ENCODE peak calls at places on chromosome 16, in eight cellular contexts. Y is IMR-90, J is HCT116, U is colonic mucosa, O is mammary epithelial cell, V is NT2/D1, N is fibroblast of lung, M is SK-N-SH. E is an unnamed sample.

GRCh38 chr16:87619360-87620200 is 17.3 kb downstream of the JPH3 start:
- DNase-seq in Y (no peak), J (no peak), U (no peak), O (no peak), V (no peak), N (no peak), M (peak), E (no peak)

GRCh38 chr16:35753559-35754390 is 2294.4 kb downstream of the TP53TG3F start:
- DNase-seq in Y (no peak), J (no peak), U (no peak), O (no peak), V (no peak), N (no peak), M (no peak), E (no peak)

GRCh38 chr16:405548-406506 is 4.1 kb downstream of the DECR2 start:
- DNase-seq in Y (no peak), J (no peak), U (no peak), O (no peak), V (no peak), N (no peak), M (no peak), E (no peak)

GRCh38 chr16:10178079-10178478 is 4.1 kb downstream of the GRIN2A start:
- DNase-seq in Y (no peak), J (no peak), U (no peak), O (peak), V (no peak), N (peak), M (no peak), E (no peak)

GRCh38 chr16:88599092-88599733 is 29.0 kb downstream of the ZC3H18 start:
- DNase-seq in Y (no peak), J (no peak), U (peak), O (no peak), V (no peak), N (no peak), M (no peak), E (no peak)

GRCh38 chr16:69077251-69077650 is 28.2 kb upstream of the HAS3 start:
- DNase-seq in Y (peak), J (peak), U (no peak), O (peak), V (no peak), N (peak), M (no peak), E (no peak)

GRCh38 chr16:58639836-58640235 is 10.2 kb upstream of the CNOT1 start:
- DNase-seq in Y (no peak), J (no peak), U (no peak), O (no peak), V (no peak), N (no peak), M (no peak), E (no peak)

GRCh38 chr16:89909777-89910716 is 8.6 kb upstream of the MC1R start:
- DNase-seq in Y (peak), J (peak), U (peak), O (peak), V (no peak), N (peak), M (peak), E (peak)

GRCh38 chr16:79079656-79080420 is 520.7 kb downstream of the MAF start:
- DNase-seq in Y (no peak), J (no peak), U (no peak), O (no peak), V (no peak), N (no peak), M (no peak), E (no peak)

GRCh38 chr16:87897563-87898505 is 28.5 kb upstream of the SLC7A5 start:
- DNase-seq in Y (no peak), J (no peak), U (no peak), O (no peak), V (no peak), N (peak), M (no peak), E (no peak)

GRCh38 chr16:82694239-82694874 is 67.6 kb downstream of the CDH13 start:
- DNase-seq in Y (peak), J (no peak), U (no peak), O (peak), V (no peak), N (peak), M (no peak), E (no peak)

GRCh38 chr16:27670071-27670825 is 120.3 kb downstream of the KATNIP start:
- DNase-seq in Y (no peak), J (no peak), U (no peak), O (no peak), V (no peak), N (no peak), M (no peak), E (no peak)

GRCh38 chr16:1651509-1652342 is 26.4 kb upstream of the JPT2 start:
- DNase-seq in Y (peak), J (no peak), U (no peak), O (no peak), V (no peak), N (no peak), M (peak), E (no peak)

GRCh38 chr16:7013990-7014389 is 318.7 kb upstream of the RBFOX1 start:
- DNase-seq in Y (peak), J (no peak), U (no peak), O (no peak), V (no peak), N (no peak), M (no peak), E (peak)

GRCh38 chr16:75110637-75111513 is 5.7 kb downstream of the LDHD start:
- DNase-seq in Y (peak), J (peak), U (peak), O (peak), V (peak), N (peak), M (peak), E (peak)

GRCh38 chr16:56019274-56019673 is 144.1 kb upstream of the CES5A start:
- DNase-seq in Y (no peak), J (no peak), U (no peak), O (no peak), V (no peak), N (no peak), M (peak), E (no peak)

GRCh38 chr16:383326-384020 is 1.7 kb upstream of the PGAP6 start:
- DNase-seq in Y (no peak), J (peak), U (peak), O (peak), V (no peak), N (no peak), M (no peak), E (no peak)

GRCh38 chr16:22624759-22625533 is 114.3 kb downstream of the NPIPB5 start:
- DNase-seq in Y (no peak), J (no peak), U (no peak), O (peak), V (no peak), N (no peak), M (no peak), E (no peak)

GRCh38 chr16:13351651-13352217 is 450.3 kb downstream of the SHISA9 start:
- DNase-seq in Y (no peak), J (no peak), U (no peak), O (no peak), V (no peak), N (no peak), M (no peak), E (no peak)

GRCh38 chr16:31090540-31090939 is 1.8 kb upstream of the PRSS53 start:
- DNase-seq in Y (peak), J (no peak), U (no peak), O (no peak), V (no peak), N (peak), M (no peak), E (no peak)

GRCh38 chr16:89902980-89903379 is 15.7 kb upstream of the MC1R start:
- DNase-seq in Y (no peak), J (no peak), U (no peak), O (no peak), V (no peak), N (no peak), M (no peak), E (no peak)

GRCh38 chr16:69513180-69513966 is 52.4 kb upstream of the NFAT5 start:
- DNase-seq in Y (peak), J (no peak), U (no peak), O (peak), V (no peak), N (peak), M (no peak), E (no peak)

GRCh38 chr16:23640669-23640958 is 496 bp downstream of the PALB2 start:
- DNase-seq in Y (no peak), J (no peak), U (peak), O (peak), V (peak), N (peak), M (peak), E (no peak)

GRCh38 chr16:1610071-1610840 is 1.6 kb downstream of the IFT140 start:
- DNase-seq in Y (peak), J (peak), U (peak), O (peak), V (peak), N (peak), M (peak), E (peak)

GRCh38 chr16:508884-509736 is 18.4 kb upstream of the CAPN15 start:
- DNase-seq in Y (peak), J (no peak), U (peak), O (no peak), V (no peak), N (no peak), M (peak), E (no peak)

GRCh38 chr16:75279277-75279676 is 27.9 kb upstream of the BCAR1 start:
- DNase-seq in Y (peak), J (no peak), U (no peak), O (peak), V (no peak), N (no peak), M (no peak), E (no peak)

GRCh38 chr16:8380311-8380710 is 210.0 kb downstream of the TMEM114 start:
- DNase-seq in Y (no peak), J (no peak), U (no peak), O (no peak), V (no peak), N (no peak), M (no peak), E (peak)

GRCh38 chr16:57265850-57266530 is 18.5 kb downstream of the PLLP start:
- DNase-seq in Y (no peak), J (no peak), U (peak), O (peak), V (no peak), N (peak), M (peak), E (no peak)

GRCh38 chr16:57475711-57476339 is 10.5 kb downstream of the DOK4 start:
- DNase-seq in Y (peak), J (peak), U (no peak), O (no peak), V (peak), N (peak), M (peak), E (no peak)

GRCh38 chr16:48526058-48526957 is 83.7 kb downstream of the N4BP1 start:
- DNase-seq in Y (no peak), J (peak), U (peak), O (peak), V (peak), N (peak), M (no peak), E (no peak)

GRCh38 chr16:714558-715447 is at the start of gene METRN:
- DNase-seq in Y (peak), J (no peak), U (peak), O (peak), V (peak), N (peak), M (peak), E (peak)

GRCh38 chr16:9845661-9846361 is 336.4 kb downstream of the GRIN2A start:
- DNase-seq in Y (no peak), J (no peak), U (no peak), O (peak), V (no peak), N (peak), M (no peak), E (no peak)

GRCh38 chr16:4514606-4515005 is 24.0 kb downstream of the CDIP1 start:
- DNase-seq in Y (no peak), J (no peak), U (no peak), O (no peak), V (no peak), N (no peak), M (no peak), E (no peak)
- H3K9ac ChIP-seq in Y (no peak), J (no peak), U (peak), O (no peak), V (no peak), N (no peak), M (no peak), E (peak)

GRCh38 chr16:11301645-11302513 is 20.7 kb upstream of the PRM1 start:
- DNase-seq in Y (no peak), J (no peak), U (no peak), O (no peak), V (no peak), N (peak), M (no peak), E (no peak)
- H3K9ac ChIP-seq in Y (no peak), J (no peak), U (no peak), O (no peak), V (no peak), N (no peak), M (no peak), E (no peak)

GRCh38 chr16:66264311-66265105 is 102.0 kb upstream of the CDH5 start:
- DNase-seq in Y (no peak), J (no peak), U (no peak), O (no peak), V (no peak), N (peak), M (no peak), E (no peak)
- H3K9ac ChIP-seq in Y (no peak), J (no peak), U (no peak), O (no peak), V (no peak), N (no peak), M (no peak), E (no peak)

DNA sequence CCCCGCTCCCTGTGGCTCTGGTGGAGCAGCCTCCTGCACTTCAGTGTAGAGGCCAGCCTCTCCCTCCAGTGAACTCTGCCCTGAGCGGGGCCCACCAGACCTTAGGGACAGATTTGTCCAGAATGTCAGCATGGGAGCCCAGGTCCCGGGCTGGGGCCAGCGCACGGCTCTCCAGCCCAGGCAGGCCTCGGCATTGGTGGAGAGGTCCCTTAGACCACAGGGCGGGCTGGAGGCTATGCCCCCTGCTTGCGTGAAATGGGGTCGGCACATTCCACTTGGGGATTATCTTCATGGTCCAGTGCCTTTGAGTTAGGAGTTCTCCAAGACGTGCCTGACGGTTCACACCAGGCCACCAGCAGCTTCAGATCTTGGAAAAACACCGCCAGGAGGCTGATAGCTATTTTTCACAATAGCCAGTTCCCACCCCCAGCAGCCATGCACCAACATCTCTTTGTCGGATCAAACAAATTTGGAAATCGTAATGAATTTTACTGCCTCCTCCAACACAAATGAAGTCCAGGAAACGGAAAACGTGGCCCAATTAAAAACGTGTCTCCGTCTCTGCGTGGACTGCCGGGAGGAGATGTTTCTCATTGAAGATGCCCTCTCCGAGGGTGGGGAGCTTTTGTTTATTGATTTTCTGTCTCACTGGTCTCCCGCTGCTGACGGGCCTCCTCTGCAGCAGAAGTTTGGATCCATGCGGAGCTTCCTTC is 110.0 kb upstream of the CIBAR2 start:
- DNase-seq in Y (no peak), J (no peak), U (no peak), O (no peak), V (no peak), N (no peak), M (no peak), E (peak)
- H3K9ac ChIP-seq in Y (no peak), J (no peak), U (no peak), O (no peak), V (no peak), N (no peak), M (no peak), E (no peak)

DNA sequence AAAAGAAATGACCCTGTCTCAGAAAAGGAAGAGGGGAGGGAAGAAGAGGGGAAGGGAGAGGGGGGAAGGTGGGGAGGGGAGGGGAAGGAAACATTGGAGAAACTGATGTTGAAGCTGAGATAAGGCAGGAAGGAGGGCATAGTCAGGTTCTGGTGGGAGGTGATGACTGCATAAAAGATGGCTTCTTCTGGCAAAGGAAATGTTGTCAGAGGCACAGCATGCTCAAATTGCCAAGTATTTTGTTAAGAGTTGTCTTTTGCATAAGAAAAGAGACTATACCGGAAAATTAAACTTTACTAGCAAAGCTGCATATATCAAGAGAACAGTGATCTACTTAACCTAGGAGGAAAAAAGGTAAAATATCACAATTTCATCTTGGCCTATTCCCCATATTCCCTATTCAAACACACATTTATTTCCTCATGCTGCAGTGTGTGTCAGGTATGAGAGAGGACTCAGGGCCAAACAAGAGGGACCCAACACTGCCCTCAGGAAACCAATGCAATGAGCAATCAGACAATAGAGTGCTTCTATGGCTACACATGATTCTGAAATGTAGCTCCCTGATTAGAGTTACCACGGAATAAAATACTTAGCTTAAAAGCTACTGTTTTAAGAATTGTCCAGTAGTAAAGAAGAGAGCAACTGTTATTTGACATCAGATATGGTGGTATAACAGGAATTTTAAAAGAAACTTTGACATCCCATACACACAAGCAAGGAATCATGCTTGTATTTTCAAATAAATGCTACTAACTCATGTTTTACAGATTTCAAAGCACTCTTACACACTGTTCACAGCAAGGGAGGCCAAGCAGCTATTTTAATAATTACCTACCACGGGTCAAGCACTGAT is 80.9 kb downstream of the PARN start:
- DNase-seq in Y (no peak), J (no peak), U (no peak), O (no peak), V (peak), N (peak), M (no peak), E (no peak)
- H3K9ac ChIP-seq in Y (no peak), J (no peak), U (peak), O (no peak), V (no peak), N (no peak), M (no peak), E (no peak)

GRCh38 chr16:84885024-84885910 is 65.5 kb downstream of the CRISPLD2 start:
- DNase-seq in Y (no peak), J (no peak), U (no peak), O (peak), V (no peak), N (peak), M (no peak), E (peak)
- H3K9ac ChIP-seq in Y (no peak), J (no peak), U (no peak), O (peak), V (peak), N (no peak), M (no peak), E (no peak)

GRCh38 chr16:85333744-85334640 is 221.7 kb upstream of the CIBAR2 start:
- DNase-seq in Y (no peak), J (no peak), U (no peak), O (no peak), V (no peak), N (no peak), M (peak), E (no peak)
- H3K9ac ChIP-seq in Y (no peak), J (no peak), U (peak), O (no peak), V (peak), N (no peak), M (no peak), E (no peak)

DNA sequence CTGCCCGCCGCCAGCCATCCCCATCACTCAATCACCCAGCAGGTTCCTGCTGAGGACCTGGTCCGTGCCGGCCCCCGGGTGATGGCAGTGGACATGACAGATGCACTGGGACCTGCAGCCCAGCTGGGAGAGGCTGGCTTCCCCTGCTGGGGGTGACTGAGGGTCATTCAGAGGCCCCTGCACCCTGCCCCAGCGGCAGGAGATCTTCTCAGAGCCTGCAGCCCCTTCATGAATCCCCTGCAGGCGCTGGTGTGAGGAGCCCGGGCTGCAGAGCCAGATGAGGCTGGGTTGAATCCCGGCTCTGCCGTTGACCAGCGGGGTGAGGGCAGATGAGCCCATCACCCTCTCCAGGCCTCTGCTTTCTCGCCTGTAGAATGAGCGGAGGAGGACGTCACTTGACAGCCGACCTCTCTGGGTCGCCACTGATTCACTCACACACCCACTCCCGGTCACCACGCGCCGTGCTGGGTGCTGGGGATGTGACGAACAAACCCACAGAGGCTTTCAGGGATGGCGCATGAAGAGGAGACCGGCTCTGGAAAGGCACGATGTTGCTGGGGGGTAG is 95.2 kb upstream of the CIBAR2 start:
- DNase-seq in Y (peak), J (no peak), U (no peak), O (no peak), V (no peak), N (peak), M (peak), E (no peak)
- H3K9ac ChIP-seq in Y (peak), J (no peak), U (no peak), O (no peak), V (peak), N (peak), M (no peak), E (peak)

DNA sequence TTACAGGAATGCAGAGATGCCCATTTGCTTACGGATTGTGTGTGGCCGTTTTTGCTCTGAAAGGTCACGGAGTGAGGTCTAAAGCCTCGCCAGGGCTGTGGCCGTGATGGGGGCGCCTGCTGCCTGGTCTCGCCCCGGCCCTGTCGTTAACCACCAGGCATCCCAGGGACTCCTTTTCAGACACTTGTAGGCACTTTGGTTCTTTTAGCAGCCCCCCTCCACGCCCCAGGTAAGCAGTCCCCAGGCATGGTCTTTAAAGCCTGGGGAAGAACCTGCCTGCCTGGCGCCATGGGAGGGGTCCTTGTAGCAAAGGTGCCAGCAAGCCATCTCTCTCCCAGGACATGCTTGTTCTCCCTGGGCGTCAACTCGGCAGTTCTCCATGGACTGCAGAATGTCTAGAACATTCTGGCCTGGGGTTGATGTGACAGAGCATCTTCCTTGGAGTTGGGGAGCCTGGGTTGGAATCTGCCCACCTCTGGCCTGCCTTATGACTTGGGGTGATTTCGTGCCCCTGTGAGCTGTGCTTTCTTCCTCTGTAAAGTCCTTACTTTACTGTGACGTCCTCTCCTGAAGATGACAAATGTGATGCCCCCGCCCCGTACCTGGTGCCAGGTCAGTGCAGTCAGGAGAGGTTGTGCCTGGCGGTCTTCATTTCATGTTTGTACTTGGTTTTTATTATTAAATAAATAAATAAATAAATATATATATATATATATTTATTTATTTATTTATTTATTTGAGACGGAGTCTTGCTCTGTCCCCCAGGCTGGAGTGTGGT is 5.4 kb downstream of the KCTD5 start:
- DNase-seq in Y (no peak), J (no peak), U (no peak), O (no peak), V (no peak), N (no peak), M (peak), E (no peak)
- H3K9ac ChIP-seq in Y (no peak), J (no peak), U (no peak), O (no peak), V (no peak), N (no peak), M (no peak), E (no peak)

E was measured in neuronal stem cell.